ENCODE peak calls at places on chromosomes 6 and 20, in six cellular contexts. P, G, K, O, A and Z are unnamed samples.

GRCh38 chr6:149233056-149233715 is 84.3 kb upstream of the TAB2 start:
- DNase-seq in A (no peak), P (no peak), O (peak; percentile 98), G (no peak), K (peak; percentile 88), Z (no peak)

GRCh38 chr6:143536461-143536865 is 24.9 kb upstream of the FUCA2 start:
- DNase-seq in G (peak; percentile 35), P (peak; percentile 82), A (no peak), O (peak; percentile 74), K (no peak), Z (no peak)

GRCh38 chr6:12592634-12593033 is 123.9 kb upstream of the PHACTR1 start:
- DNase-seq in A (no peak), K (no peak), O (peak; percentile 97), G (no peak), P (no peak), Z (no peak)

GRCh38 chr6:43634702-43635303 is 837 bp upstream of the MAD2L1BP start:
- DNase-seq in A (no peak), G (no peak), O (no peak), P (no peak), K (no peak), Z (no peak)

GRCh38 chr6:169971951-169972651 is 220.7 kb downstream of the ERMARD start:
- DNase-seq in O (no peak), K (no peak), P (no peak), G (no peak), A (no peak), Z (peak; percentile 4)

GRCh38 chr6:78701407-78701806 is 165.9 kb upstream of the IRAK1BP1 start:
- DNase-seq in O (peak; percentile 71), A (no peak), P (no peak), G (no peak), K (peak; percentile 1), Z (no peak)

GRCh38 chr20:37564388-37565133 is 36.9 kb upstream of the BLCAP start:
- DNase-seq in O (peak; percentile 27), A (no peak), K (no peak), P (peak; percentile 73), G (peak; percentile 4), Z (peak; percentile 16)

GRCh38 chr20:50240092-50240491 is 49.5 kb downstream of the CEBPB start:
- DNase-seq in P (no peak), O (no peak), K (no peak), G (no peak), A (no peak), Z (no peak)

GRCh38 chr6:5366941-5367340 is 105.6 kb downstream of the FARS2 start:
- DNase-seq in O (no peak), A (no peak), P (no peak), G (no peak), K (no peak), Z (no peak)

GRCh38 chr6:127176175-127176574 is 57.7 kb downstream of the RSPO3 start:
- DNase-seq in A (no peak), G (no peak), O (no peak), K (peak; percentile 66), P (no peak), Z (no peak)

GRCh38 chr6:14092861-14093789 is 24.4 kb upstream of the CD83 start:
- DNase-seq in A (no peak), O (no peak), P (no peak), G (no peak), K (no peak), Z (no peak)

GRCh38 chr6:170271771-170272314 is 19.0 kb downstream of the DLL1 start:
- DNase-seq in G (peak; percentile 48), K (no peak), A (no peak), O (no peak), P (peak; percentile 81), Z (peak; percentile 48)

GRCh38 chr20:48817367-48818030 is 10.3 kb downstream of the PREX1 start:
- DNase-seq in G (no peak), O (no peak), A (no peak), K (no peak), P (no peak), Z (no peak)

GRCh38 chr6:46794068-46794467 is 879 bp downstream of the MEP1A start:
- DNase-seq in O (peak; percentile 39), K (no peak), P (no peak), A (no peak), G (no peak), Z (no peak)

GRCh38 chr6:127162808-127163207 is 44.3 kb downstream of the RSPO3 start:
- DNase-seq in O (no peak), A (no peak), G (no peak), P (no peak), K (no peak), Z (no peak)

GRCh38 chr6:89073840-89074239 is 6.7 kb upstream of the PNRC1 start:
- DNase-seq in O (peak; percentile 51), K (no peak), G (no peak), A (no peak), P (no peak), Z (no peak)

GRCh38 chr20:43507150-43508080 is at the start of gene L3MBTL1:
- DNase-seq in K (no peak), G (no peak), A (no peak), P (peak; percentile 76), O (peak; percentile 77), Z (no peak)

GRCh38 chr20:52958206-52958605 is 14.0 kb upstream of the TSHZ2 start:
- DNase-seq in P (no peak), O (peak; percentile 56), K (no peak), A (no peak), G (no peak), Z (no peak)

GRCh38 chr6:156658186-156658585 is 119.0 kb upstream of the ARID1B start:
- DNase-seq in A (no peak), G (no peak), O (peak; percentile 10), P (peak; percentile 66), K (peak; percentile 71), Z (no peak)

GRCh38 chr20:61434361-61434781 is 182.3 kb downstream of the CDH4 start:
- DNase-seq in K (no peak), O (no peak), P (no peak), G (no peak), A (no peak), Z (no peak)

GRCh38 chr20:51076841-51077543 is 54.1 kb upstream of the KCNG1 start:
- DNase-seq in P (no peak), K (no peak), O (no peak), A (no peak), G (no peak), Z (no peak)

GRCh38 chr20:49460916-49461315 is 21.6 kb downstream of the KCNB1 start:
- DNase-seq in G (no peak), K (no peak), O (peak; percentile 94), P (no peak), A (no peak), Z (no peak)

GRCh38 chr20:263701-264100 is 6.2 kb downstream of the DEFB132 start:
- DNase-seq in P (no peak), G (no peak), K (no peak), A (no peak), O (no peak), Z (no peak)

GRCh38 chr6:30847971-30848441 is 36.3 kb upstream of the DDR1 start:
- DNase-seq in P (no peak), K (no peak), A (no peak), G (no peak), O (no peak), Z (no peak)

GRCh38 chr6:170286246-170286933 is 4.5 kb downstream of the DLL1 start:
- DNase-seq in K (no peak), P (peak; percentile 85), O (no peak), G (no peak), A (no peak), Z (peak; percentile 54)

GRCh38 chr6:143607959-143608358 is 69.8 kb upstream of the PHACTR2 start:
- DNase-seq in A (no peak), K (no peak), P (no peak), O (no peak), G (no peak), Z (no peak)

GRCh38 chr6:157904999-157905398 is 76.7 kb upstream of the SYNJ2 start:
- DNase-seq in A (no peak), O (no peak), G (no peak), K (no peak), P (no peak), Z (no peak)

GRCh38 chr6:10389739-10390494 is 25.0 kb downstream of the TFAP2A start:
- DNase-seq in O (no peak), K (no peak), G (no peak), A (no peak), P (no peak), Z (no peak)

GRCh38 chr20:63835031-63835858 is 4.2 kb upstream of the ZBTB46 start:
- DNase-seq in O (peak; percentile 98), K (peak; percentile 92), P (peak; percentile 97), G (no peak), A (peak; percentile 76), Z (peak; percentile 87)

GRCh38 chr20:9143926-9144325 is 75.0 kb downstream of the PLCB4 start:
- DNase-seq in A (no peak), O (no peak), G (no peak), K (no peak), P (no peak), Z (no peak)

GRCh38 chr6:153150767-153151440 is 19.8 kb upstream of the RGS17 start:
- DNase-seq in P (no peak), O (peak; percentile 90), G (no peak), A (no peak), K (no peak), Z (no peak)

GRCh38 chr20:58107533-58107932 is 120.9 kb downstream of the ANKRD60 start:
- DNase-seq in A (no peak), G (no peak), P (no peak), O (no peak), K (no peak), Z (no peak)

GRCh38 chr6:109799664-109800063 is 108.6 kb downstream of the FIG4 start:
- DNase-seq in P (no peak), K (no peak), G (no peak), A (no peak), O (no peak), Z (no peak)

GRCh38 chr20:58251348-58251978 is 23.0 kb upstream of the ANKRD60 start:
- DNase-seq in A (no peak), P (no peak), K (no peak), O (no peak), G (no peak), Z (no peak)